ENCODE peak calls at places on chromosomes 4 and X, in four cellular contexts. J, A, N and Q are unnamed samples.

GRCh38 chr4:56253631-56254241 is 133.6 kb downstream of the AASDH start:
- DNase-seq in A (no peak), J (no peak), N (no peak), Q (no peak)

GRCh38 chr4:174037631-174038030 is 245.8 kb downstream of the FBXO8 start:
- DNase-seq in J (no peak), N (no peak), A (no peak), Q (no peak)

GRCh38 chr4:89110541-89110985 is 770 bp upstream of the TIGD2 start:
- DNase-seq in N (no peak), A (no peak), J (no peak), Q (no peak)

GRCh38 chr4:108008721-108009120 is 19.0 kb downstream of the HADH start:
- DNase-seq in N (no peak), J (no peak), A (peak), Q (no peak)

GRCh38 chrX:70262952-70263567 is 3.1 kb upstream of the P2RY4 start:
- DNase-seq in N (peak), A (peak), J (no peak), Q (peak)

GRCh38 chr4:11218692-11219091 is 210.0 kb downstream of the HS3ST1 start:
- DNase-seq in J (peak), N (no peak), A (no peak), Q (no peak)

GRCh38 chr4:184693056-184693455 is 40.8 kb downstream of the CENPU start:
- DNase-seq in A (peak), J (no peak), N (no peak), Q (no peak)

GRCh38 chr4:101345596-101346311 is 1.6 kb downstream of the PPP3CA start:
- DNase-seq in J (no peak), N (peak), A (peak), Q (peak)

GRCh38 chrX:103941201-103941975 is 21.0 kb upstream of the TMSB15B start:
- DNase-seq in J (no peak), A (peak), N (peak), Q (peak)

GRCh38 chrX:154836163-154836562 is 1.7 kb upstream of the SMIM9 start:
- DNase-seq in A (no peak), N (no peak), J (no peak), Q (no peak)

GRCh38 chrX:48508400-48509244 is at the start of gene PORCN:
- DNase-seq in N (peak), J (no peak), A (peak), Q (peak)

GRCh38 chrX:357693-358471 is 28.8 kb downstream of the PPP2R3B start:
- DNase-seq in J (no peak), A (peak), N (no peak), Q (peak)

GRCh38 chrX:50920132-50920531 is 9.6 kb downstream of the BMP15 start:
- DNase-seq in N (no peak), J (no peak), A (peak), Q (peak)

GRCh38 chr4:162715401-162715800 is 451.3 kb downstream of the NAF1 start:
- DNase-seq in J (no peak), A (no peak), N (no peak), Q (no peak)

GRCh38 chr4:58606303-58606702 is 1496.1 kb upstream of the IGFBP7 start:
- DNase-seq in J (no peak), N (no peak), A (no peak), Q (no peak)

GRCh38 chrX:7925867-7926472 is 1.2 kb downstream of the PNPLA4 start:
- DNase-seq in J (peak), A (peak), N (peak), Q (peak)

GRCh38 chr4:184612089-184612488 is 37.2 kb downstream of the CASP3 start:
- DNase-seq in A (no peak), N (no peak), J (no peak), Q (no peak)

GRCh38 chr4:155546451-155546850 is 120.2 kb upstream of the GUCY1A1 start:
- DNase-seq in J (no peak), N (no peak), A (peak), Q (no peak)

GRCh38 chr4:186445040-186445439 is 110.3 kb downstream of the MTNR1A start:
- DNase-seq in J (no peak), N (no peak), A (no peak), Q (no peak)

GRCh38 chr4:26806331-26806730 is 54.3 kb upstream of the STIM2 start:
- DNase-seq in N (no peak), A (peak), J (no peak), Q (no peak)

GRCh38 chrX:7372843-7373525 is 225.0 kb upstream of the PUDP start:
- DNase-seq in A (peak), J (no peak), N (no peak), Q (no peak)

GRCh38 chr4:74426101-74426500 is 18.8 kb upstream of the AREG start:
- DNase-seq in A (peak), J (no peak), N (no peak), Q (no peak)

GRCh38 chr4:175884048-175884447 is 72.0 kb upstream of the GPM6A start:
- DNase-seq in N (no peak), A (no peak), J (no peak), Q (no peak)

GRCh38 chr4:156294577-156294976 is 340.9 kb upstream of the CTSO start:
- DNase-seq in N (no peak), A (peak), J (peak), Q (peak)

GRCh38 chr4:48909697-48910096 is 3.1 kb upstream of the OCIAD2 start:
- DNase-seq in N (no peak), A (peak), J (peak), Q (peak)

GRCh38 chr4:151990201-151990600 is 229.4 kb upstream of the GATB start:
- DNase-seq in A (peak), J (peak), N (no peak), Q (no peak)

GRCh38 chr4:106255195-106255594 is 60.8 kb downstream of the TBCK start:
- DNase-seq in N (no peak), A (no peak), J (no peak), Q (no peak)

GRCh38 chr4:15332377-15332776 is 95.5 kb upstream of the C1QTNF7 start:
- DNase-seq in A (no peak), N (no peak), J (no peak), Q (no peak)

GRCh38 chr4:15325987-15326386 is 101.8 kb upstream of the C1QTNF7 start:
- DNase-seq in J (no peak), A (no peak), N (no peak), Q (no peak)

GRCh38 chr4:15331930-15332329 is 95.9 kb upstream of the C1QTNF7 start:
- DNase-seq in A (no peak), N (no peak), J (no peak), Q (no peak)

GRCh38 chr4:15322016-15322415 is 105.8 kb upstream of the C1QTNF7 start:
- DNase-seq in N (no peak), J (no peak), A (no peak), Q (no peak)

GRCh38 chr4:15327311-15328298 is 100.2 kb upstream of the C1QTNF7 start:
- DNase-seq in A (peak), N (no peak), J (no peak), Q (no peak)
- H3K4me2 ChIP-seq in A (peak), N (no peak), J (no peak), Q (no peak)

DNA sequence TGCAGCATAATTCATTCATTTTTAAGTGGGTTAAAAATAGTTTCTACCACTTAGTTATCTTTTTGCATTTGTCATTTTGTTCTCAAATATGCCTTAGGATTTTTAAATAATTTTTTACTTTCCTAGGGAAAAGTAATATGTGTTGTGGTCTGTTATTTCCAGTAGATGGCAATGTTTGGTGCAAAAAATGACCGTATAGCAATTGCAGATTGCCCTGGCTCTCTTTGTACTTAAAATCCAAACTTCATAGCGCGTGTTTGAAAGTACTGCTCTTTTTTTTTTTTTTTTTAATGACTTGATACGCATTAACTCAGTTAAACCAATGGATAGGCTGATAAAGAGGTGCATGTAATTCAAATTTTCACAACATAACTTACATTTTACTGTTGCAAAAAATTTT is 74.4 kb upstream of the RBMX start:
- DNase-seq in A (peak), J (peak), N (peak), Q (peak)
- TF ChIP-seq CTCF in A (peak), J (peak), N (peak), Q (peak)

GRCh38 chrX:65731684-65732289 is 64.3 kb downstream of the MSN start:
- DNase-seq in J (no peak), N (no peak), A (no peak), Q (no peak)
- H3K27ac ChIP-seq in J (no peak), N (no peak), A (no peak), Q (no peak)

GRCh38 chr4:1746919-1747602 is 25.7 kb downstream of the TACC3 start:
- DNase-seq in A (no peak), N (no peak), J (no peak), Q (no peak)

GRCh38 chr4:1749370-1749769 is 28.0 kb downstream of the TACC3 start:
- DNase-seq in J (no peak), A (no peak), N (no peak), Q (no peak)

GRCh38 chr4:1749826-1750225 is 28.5 kb downstream of the TACC3 start:
- DNase-seq in N (no peak), A (no peak), J (no peak), Q (no peak)

GRCh38 chr4:1747603-1747967 is 26.3 kb downstream of the TACC3 start:
- DNase-seq in J (no peak), A (no peak), N (no peak), Q (no peak)

GRCh38 chr4:1748465-1748995 is 27.2 kb downstream of the TACC3 start:
- DNase-seq in N (peak), A (peak), J (peak), Q (peak)
- H3K4me2 ChIP-seq in N (no peak), A (peak), J (peak), Q (peak)

DNA sequence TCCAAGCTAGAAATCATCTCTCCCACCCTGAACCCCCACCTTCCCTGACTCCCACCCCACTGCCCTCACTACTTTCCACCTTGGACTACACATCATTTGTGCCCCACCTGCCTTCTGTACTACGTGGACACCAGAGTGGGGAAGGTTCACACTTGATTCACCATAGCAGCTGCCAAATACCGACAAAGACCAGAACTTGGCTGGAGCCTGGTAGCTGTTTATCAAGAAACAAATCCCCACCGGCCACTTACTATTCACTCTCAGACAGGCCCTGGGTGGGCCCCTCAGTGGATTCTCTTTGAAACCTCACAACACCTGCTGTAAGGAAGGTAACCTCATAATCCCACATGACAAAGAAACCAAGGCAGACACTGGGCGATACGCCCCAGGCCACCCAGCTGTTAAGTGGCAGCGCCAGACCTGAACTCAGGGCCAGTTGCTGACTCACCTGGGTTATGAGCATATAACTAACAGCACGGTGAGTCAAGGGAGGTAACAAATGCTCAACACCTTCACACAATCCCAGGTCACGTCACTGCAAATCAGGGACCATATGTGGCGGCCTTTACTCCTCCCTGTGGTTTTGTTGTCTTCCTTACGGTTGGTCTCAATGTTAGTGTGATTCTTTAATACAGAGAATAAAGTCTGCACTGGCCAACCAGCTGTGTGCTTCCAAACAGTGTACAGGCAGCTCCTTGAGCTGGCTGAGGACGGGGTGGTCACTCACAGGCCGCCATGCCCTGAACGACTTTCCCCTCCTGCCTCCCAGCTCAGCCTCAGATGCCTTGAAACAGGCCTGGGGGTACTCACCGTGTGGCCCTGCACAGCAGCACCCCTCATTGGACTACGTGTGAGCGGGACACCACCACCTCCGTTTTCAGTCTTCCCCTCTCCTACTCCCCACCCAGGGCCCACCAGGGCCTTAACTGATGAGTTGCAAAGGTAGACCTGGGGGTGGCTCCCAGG is 7.5 kb downstream of the WDR1 start:
- DNase-seq in A (peak), N (no peak), J (no peak), Q (no peak)
- TF ChIP-seq CTCF in A (no peak), N (no peak), J (no peak), Q (no peak)

GRCh38 chr4:182231080-182231479 is 12.1 kb upstream of the TENM3 start:
- DNase-seq in N (no peak), A (peak), J (no peak), Q (no peak)
- H3K27ac ChIP-seq in N (no peak), A (no peak), J (no peak), Q (no peak)

GRCh38 chr4:123488916-123489315 is 92.3 kb downstream of the SPRY1 start:
- DNase-seq in A (peak), J (peak), N (no peak), Q (no peak)
- H3K4me2 ChIP-seq in A (no peak), J (peak), N (no peak), Q (no peak)

GRCh38 chr4:114694770-114695169 is 96.2 kb downstream of the UGT8 start:
- DNase-seq in N (peak), A (peak), J (peak), Q (peak)
- TF ChIP-seq CTCF in N (peak), A (peak), J (peak), Q (peak)

DNA sequence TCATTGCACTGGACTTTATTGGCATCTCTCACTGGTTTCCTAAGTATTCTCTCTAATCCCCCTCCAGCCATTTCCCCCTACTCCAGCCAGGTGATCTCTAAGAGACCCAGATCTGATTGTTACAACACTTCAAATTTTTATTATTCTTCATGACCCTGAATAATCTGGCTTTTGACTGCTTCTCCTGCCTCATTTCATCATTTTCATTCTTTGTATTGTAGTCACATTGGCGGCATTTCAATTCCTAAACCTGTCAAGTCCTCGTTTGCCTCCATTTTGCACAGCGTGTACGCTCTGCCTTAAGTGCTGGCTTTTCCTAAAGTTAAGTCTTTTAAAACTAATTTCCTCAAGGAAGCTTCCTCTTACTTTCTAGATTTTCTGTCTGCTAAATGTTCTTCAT is 31.6 kb downstream of the UBE2K start:
- DNase-seq in N (no peak), A (peak), J (no peak), Q (no peak)
- H3K27ac ChIP-seq in N (no peak), A (no peak), J (no peak), Q (no peak)

DNA sequence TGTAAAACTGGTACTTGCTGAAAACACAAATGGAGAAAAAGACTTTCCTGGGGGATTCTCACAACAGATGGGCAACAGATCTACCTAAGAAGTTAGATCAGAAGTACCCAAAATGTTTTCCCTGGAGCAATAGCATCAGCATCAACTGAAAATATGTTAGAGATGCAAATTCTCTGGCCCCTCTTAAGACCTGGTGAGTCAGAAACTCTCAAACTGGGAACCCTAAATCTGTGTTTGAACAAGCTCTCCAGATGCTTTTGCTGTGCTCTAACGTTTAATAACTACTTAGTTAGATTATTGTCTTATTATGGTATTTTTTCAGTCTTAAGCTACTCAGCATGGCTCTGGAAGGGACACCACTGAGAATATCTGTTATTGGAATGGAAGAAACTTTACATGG is 55.2 kb upstream of the TRPC3 start:
- DNase-seq in J (no peak), A (peak), N (no peak), Q (no peak)
- H3K4me2 ChIP-seq in J (no peak), A (no peak), N (no peak), Q (no peak)